ENCODE peak calls at places on chromosomes 7 and 10, in ten cellular contexts. One of them, this sample, is unnamed.

GRCh38 chr10:11091517-11092102 is 73.9 kb downstream of the CELF2 start:
- DNase-seq in Kasumi-1: no peak
- DNase-seq in A549: no peak
- DNase-seq in non-pigmented ciliary epithelial cell: no peak
- DNase-seq in fibroblast of pulmonary artery: no peak
- DNase-seq in suprapubic skin: no peak
- DNase-seq in NCI-H460: no peak
- DNase-seq in brain microvascular endothelial cell: no peak
- DNase-seq in NCI-H774: no peak
- DNase-seq in GM04503: no peak
- DNase-seq in this sample: no peak

GRCh38 chr7:73831656-73832579 is 1.1 kb downstream of the CLDN4 start:
- DNase-seq in non-pigmented ciliary epithelial cell: no peak
- DNase-seq in NCI-H460: no peak
- DNase-seq in fibroblast of pulmonary artery: no peak
- DNase-seq in suprapubic skin: no peak
- DNase-seq in NCI-H774: peak
- DNase-seq in Kasumi-1: no peak
- DNase-seq in A549: no peak
- DNase-seq in GM04503: no peak
- DNase-seq in brain microvascular endothelial cell: no peak
- DNase-seq in this sample: no peak

GRCh38 chr7:50584793-50585399 is 19.7 kb upstream of the DDC start:
- DNase-seq in NCI-H774: no peak
- DNase-seq in Kasumi-1: no peak
- DNase-seq in fibroblast of pulmonary artery: no peak
- DNase-seq in NCI-H460: no peak
- DNase-seq in GM04503: no peak
- DNase-seq in brain microvascular endothelial cell: no peak
- DNase-seq in suprapubic skin: no peak
- DNase-seq in A549: no peak
- DNase-seq in non-pigmented ciliary epithelial cell: no peak
- DNase-seq in this sample: no peak

GRCh38 chr10:70906031-70906804 is 17.9 kb upstream of the PCBD1 start:
- DNase-seq in fibroblast of pulmonary artery: no peak
- DNase-seq in brain microvascular endothelial cell: no peak
- DNase-seq in A549: no peak
- DNase-seq in non-pigmented ciliary epithelial cell: no peak
- DNase-seq in Kasumi-1: no peak
- DNase-seq in NCI-H460: no peak
- DNase-seq in suprapubic skin: no peak
- DNase-seq in GM04503: no peak
- DNase-seq in NCI-H774: no peak
- DNase-seq in this sample: no peak

GRCh38 chr7:16644987-16645592 is 464 bp downstream of the ANKMY2 start:
- DNase-seq in Kasumi-1: peak
- DNase-seq in NCI-H774: peak
- DNase-seq in suprapubic skin: peak
- DNase-seq in GM04503: no peak
- DNase-seq in non-pigmented ciliary epithelial cell: no peak
- DNase-seq in NCI-H460: no peak
- DNase-seq in fibroblast of pulmonary artery: peak
- DNase-seq in brain microvascular endothelial cell: no peak
- DNase-seq in A549: no peak
- DNase-seq in this sample: peak

GRCh38 chr7:135114622-135115021 is 33.2 kb upstream of the TMEM140 start:
- DNase-seq in non-pigmented ciliary epithelial cell: no peak
- DNase-seq in suprapubic skin: no peak
- DNase-seq in A549: no peak
- DNase-seq in NCI-H774: no peak
- DNase-seq in Kasumi-1: no peak
- DNase-seq in NCI-H460: no peak
- DNase-seq in fibroblast of pulmonary artery: no peak
- DNase-seq in GM04503: no peak
- DNase-seq in brain microvascular endothelial cell: no peak
- DNase-seq in this sample: no peak

GRCh38 chr10:8334631-8335030 is 280.1 kb downstream of the GATA3 start:
- DNase-seq in brain microvascular endothelial cell: no peak
- DNase-seq in fibroblast of pulmonary artery: no peak
- DNase-seq in NCI-H774: no peak
- DNase-seq in GM04503: no peak
- DNase-seq in NCI-H460: no peak
- DNase-seq in non-pigmented ciliary epithelial cell: no peak
- DNase-seq in suprapubic skin: no peak
- DNase-seq in A549: no peak
- DNase-seq in Kasumi-1: no peak
- DNase-seq in this sample: no peak

GRCh38 chr7:96034940-96035727 is 262.8 kb downstream of the DYNC1I1 start:
- DNase-seq in fibroblast of pulmonary artery: peak
- DNase-seq in non-pigmented ciliary epithelial cell: no peak
- DNase-seq in GM04503: no peak
- DNase-seq in NCI-H460: no peak
- DNase-seq in NCI-H774: peak
- DNase-seq in brain microvascular endothelial cell: no peak
- DNase-seq in A549: no peak
- DNase-seq in suprapubic skin: no peak
- DNase-seq in Kasumi-1: no peak
- DNase-seq in this sample: no peak

GRCh38 chr10:61869772-61870520 is 31.6 kb upstream of the ARID5B start:
- DNase-seq in fibroblast of pulmonary artery: peak
- DNase-seq in suprapubic skin: no peak
- DNase-seq in Kasumi-1: no peak
- DNase-seq in non-pigmented ciliary epithelial cell: peak
- DNase-seq in GM04503: no peak
- DNase-seq in NCI-H774: no peak
- DNase-seq in NCI-H460: no peak
- DNase-seq in A549: no peak
- DNase-seq in brain microvascular endothelial cell: no peak
- DNase-seq in this sample: no peak